ENCODE peak calls at places on chromosomes 12 and 14, in four cellular contexts. T is neural progenitor cell; V is stimulated activated CD8-positive, alpha-beta memory T cell treated with anti-CD3 and anti-CD28 coated beads, Interleukin-12 subunit alpha, Interleukin-12 subunit beta, amount 100 ng/mL, for 4 hours; P is ACHN. D is an unnamed sample.

GRCh38 chr14:99915305-99916090 is 122.3 kb downstream of the EML1 start:
- DNase-seq in T (no peak), V (no peak), P (no peak), D (no peak)

GRCh38 chr12:90020006-90020405 is 311.4 kb upstream of the ATP2B1 start:
- DNase-seq in T (no peak), V (no peak), P (no peak), D (no peak)

GRCh38 chr12:45762185-45763110 is 32.9 kb downstream of the ARID2 start:
- DNase-seq in T (no peak), V (no peak), P (peak; percentile 72), D (peak; percentile 62)

GRCh38 chr14:22887260-22887989 is 4.4 kb downstream of the REM2 start:
- DNase-seq in T (peak; percentile 89), V (no peak), P (peak; percentile 86), D (peak; percentile 87)

GRCh38 chr14:21997300-21997699 is 323.7 kb upstream of the OR4E1 start:
- DNase-seq in T (peak; percentile 76), V (no peak), P (peak; percentile 33), D (peak; percentile 57)

GRCh38 chr12:57927086-57927485 is 14.3 kb upstream of the ATP23 start:
- DNase-seq in T (no peak), V (no peak), P (no peak), D (no peak)

GRCh38 chr12:89450922-89451321 is 73.7 kb downstream of the GALNT4 start:
- DNase-seq in T (peak; percentile 44), V (no peak), P (peak; percentile 32), D (no peak)

GRCh38 chr12:116026768-116027550 is 250.5 kb downstream of the MED13L start:
- DNase-seq in T (no peak), V (no peak), P (no peak), D (no peak)

GRCh38 chr12:109607618-109608017 is 34.0 kb downstream of the MVK start:
- DNase-seq in T (no peak), V (no peak), P (no peak), D (no peak)

GRCh38 chr12:65894127-65894526 is 69.8 kb downstream of the HMGA2 start:
- DNase-seq in T (no peak), V (no peak), P (no peak), D (no peak)

GRCh38 chr14:90159688-90160087 is 96.7 kb upstream of the PSMC1 start:
- DNase-seq in T (no peak), V (no peak), P (no peak), D (no peak)

D was measured in hepatocyte.